ENCODE peak calls at places on chromosomes 16 and 17, in four cellular contexts. N, X, Y and U are unnamed samples. For H4K20me1, the result is how much of the 10 kb centered on the place peaks cover.

GRCh38 chr16:79601092-79601977 is 798 bp upstream of the MAF start:
- DNase-seq in N (peak), X (no peak), Y (peak), U (peak)

GRCh38 chr16:4402439-4403132 is 13.8 kb downstream of the CORO7 start:
- DNase-seq in N (peak), X (peak), Y (no peak), U (peak)

GRCh38 chr16:81457326-81458133 is 12.9 kb downstream of the CMIP start:
- DNase-seq in N (no peak), X (no peak), Y (no peak), U (peak)

GRCh38 chr17:71170070-71170469 is 950.8 kb upstream of the SOX9 start:
- DNase-seq in N (no peak), X (no peak), Y (no peak), U (no peak)

GRCh38 chr17:49454050-49454449 is 39.4 kb upstream of the PHB1 start:
- DNase-seq in N (peak), X (peak), Y (no peak), U (peak)

GRCh38 chr17:20275653-20276052 is 191.7 kb downstream of the LGALS9B start:
- DNase-seq in N (no peak), X (no peak), Y (no peak), U (no peak)

GRCh38 chr17:61383689-61384201 is 15.9 kb upstream of the TBX2 start:
- DNase-seq in N (no peak), X (no peak), Y (no peak), U (no peak)

GRCh38 chr17:42463976-42464400 is 5.3 kb downstream of the ATP6V0A1 start:
- DNase-seq in N (no peak), X (no peak), Y (no peak), U (no peak)

GRCh38 chr16:15440852-15441251 is 6.5 kb downstream of the BMERB1 start:
- DNase-seq in N (no peak), X (peak), Y (no peak), U (peak)

GRCh38 chr17:17784599-17785264 is 52.1 kb downstream of the SREBF1 start:
- DNase-seq in N (peak), X (peak), Y (no peak), U (peak)

GRCh38 chr16:2713985-2714774 is 5.8 kb downstream of the PRSS27 start:
- DNase-seq in N (no peak), X (no peak), Y (no peak), U (no peak)

GRCh38 chr16:12283596-12283995 is 307.1 kb downstream of the SNX29 start:
- DNase-seq in N (no peak), X (no peak), Y (no peak), U (no peak)

GRCh38 chr17:51203838-51204237 is 37.6 kb downstream of the NME2 start:
- DNase-seq in N (no peak), X (no peak), Y (no peak), U (no peak)

GRCh38 chr16:50781043-50781442 is 39.2 kb downstream of the CYLD start:
- DNase-seq in N (peak), X (peak), Y (no peak), U (peak)

GRCh38 chr16:86080131-86080875 is 181.3 kb downstream of the IRF8 start:
- DNase-seq in N (no peak), X (no peak), Y (no peak), U (no peak)

GRCh38 chr17:34171245-34171818 is 83.8 kb upstream of the CCL2 start:
- DNase-seq in N (peak), X (peak), Y (peak), U (peak)

GRCh38 chr17:80956321-80957190 is 35.1 kb upstream of the CHMP6 start:
- DNase-seq in N (peak), X (no peak), Y (no peak), U (no peak)

GRCh38 chr17:28726396-28726911 is 421 bp upstream of the TLCD1 start:
- DNase-seq in N (peak), X (peak), Y (peak), U (peak)

GRCh38 chr16:3094289-3095027 is 4.6 kb downstream of the ZSCAN10 start:
- DNase-seq in N (peak), X (peak), Y (peak), U (peak)

GRCh38 chr17:68290268-68290954 is 516 bp downstream of the SLC16A6 start:
- DNase-seq in N (peak), X (peak), Y (peak), U (peak)

GRCh38 chr16:31693733-31694132 is 166.0 kb downstream of the AHSP start:
- DNase-seq in N (no peak), X (no peak), Y (no peak), U (no peak)

GRCh38 chr17:45313419-45313771 is 3.4 kb downstream of the MAP3K14 start:
- DNase-seq in N (no peak), X (no peak), Y (peak), U (no peak)

GRCh38 chr16:88938933-88939813 is 37.8 kb downstream of the CBFA2T3 start:
- DNase-seq in N (no peak), X (no peak), Y (no peak), U (peak)

GRCh38 chr16:46583036-46583435 is 38.1 kb downstream of the SHCBP1 start:
- DNase-seq in N (no peak), X (no peak), Y (no peak), U (no peak)

GRCh38 chr16:75621170-75621477 is 2.0 kb downstream of the ADAT1 start:
- DNase-seq in N (peak), X (peak), Y (peak), U (peak)

GRCh38 chr17:29710891-29711418 is 88.2 kb upstream of the CORO6 start:
- DNase-seq in N (no peak), X (peak), Y (no peak), U (peak)

GRCh38 chr16:4415538-4416199 is 727 bp downstream of the CORO7 start:
- DNase-seq in N (peak), X (peak), Y (peak), U (peak)

GRCh38 chr16:31700530-31701388 is 172.8 kb upstream of the ZNF267 start:
- DNase-seq in N (peak), X (no peak), Y (peak), U (peak)

GRCh38 chr17:78128616-78129384 is at the start of gene TMC6:
- DNase-seq in N (peak), X (peak), Y (peak), U (no peak)

GRCh38 chr16:35207059-35207999 is 1747.9 kb downstream of the TP53TG3F start:
- DNase-seq in N (no peak), X (no peak), Y (peak), U (no peak)

GRCh38 chr16:86614699-86615098 is 36.4 kb downstream of the FOXL1 start:
- DNase-seq in N (no peak), X (no peak), Y (no peak), U (no peak)

GRCh38 chr17:5121186-5121841 is 5.5 kb downstream of the USP6 start:
- DNase-seq in N (no peak), X (no peak), Y (no peak), U (no peak)
- TF ChIP-seq EZH2phosphoT487 in N (no peak), X (no peak), Y (no peak), U (no peak)

DNA sequence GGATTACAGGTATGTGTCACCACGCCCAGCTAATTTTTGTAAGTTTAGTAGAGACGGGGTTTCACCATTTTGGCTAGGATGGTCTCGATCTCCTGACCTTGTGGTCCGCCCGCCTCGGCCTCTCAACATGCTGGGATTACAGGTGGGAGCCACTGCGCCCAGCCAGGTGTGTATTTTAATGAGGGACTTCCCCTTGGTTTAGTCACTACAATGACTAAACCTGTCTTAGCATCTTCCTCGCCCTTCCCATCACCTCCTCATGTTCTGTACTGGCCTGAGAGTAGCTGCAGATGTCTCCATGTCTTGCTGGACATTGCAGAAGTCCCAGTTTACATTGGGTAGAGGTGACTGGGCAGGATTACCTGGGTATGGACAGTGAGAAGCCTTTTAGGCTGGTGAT is 9.6 kb downstream of the SLC7A6 start:
- DNase-seq in N (no peak), X (no peak), Y (no peak), U (no peak)
- H4K20me1 ChIP-seq in N (under half), X (under half), Y (under half), U (under half)

GRCh38 chr16:27312580-27313421 is 973 bp upstream of the IL4R start:
- DNase-seq in N (no peak), X (no peak), Y (no peak), U (no peak)
- H3K27ac ChIP-seq in N (no peak), X (peak), Y (no peak), U (peak)

GRCh38 chr16:83978401-83978904 is 10.4 kb downstream of the NECAB2 start:
- DNase-seq in N (no peak), X (no peak), Y (no peak), U (no peak)
- TF ChIP-seq EZH2phosphoT487 in N (no peak), X (no peak), Y (no peak), U (no peak)

GRCh38 chr17:75459246-75459589 is 2.8 kb downstream of the TMEM94 start:
- DNase-seq in N (no peak), X (no peak), Y (no peak), U (no peak)

GRCh38 chr17:75459590-75460267 is 3.3 kb downstream of the TMEM94 start:
- DNase-seq in N (no peak), X (peak), Y (peak), U (no peak)

GRCh38 chr17:75457047-75457654 is 716 bp downstream of the TMEM94 start:
- DNase-seq in N (peak), X (peak), Y (no peak), U (peak)

GRCh38 chr17:75463612-75464011 is 7.2 kb downstream of the TMEM94 start:
- DNase-seq in N (no peak), X (no peak), Y (no peak), U (no peak)

DNA sequence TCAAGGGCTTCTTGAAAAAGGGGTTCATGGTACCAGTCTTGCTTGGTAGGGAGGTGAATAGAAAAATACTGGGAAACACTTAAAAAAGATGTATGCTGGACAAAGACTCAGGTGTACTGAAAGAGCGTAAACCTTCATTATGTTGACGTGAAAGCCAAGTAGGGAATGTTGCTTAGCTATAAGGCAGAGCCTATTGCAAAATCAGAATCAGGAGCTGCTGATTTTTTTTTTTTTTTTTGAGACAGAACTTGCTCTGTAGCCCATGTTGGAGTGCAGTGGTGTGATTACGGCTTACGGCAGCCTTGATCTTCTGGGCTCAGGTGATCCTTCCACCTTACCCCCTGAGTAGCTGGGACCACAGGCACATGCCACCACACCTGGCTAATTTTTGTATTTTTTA is 3.9 kb downstream of the TMEM94 start:
- DNase-seq in N (no peak), X (no peak), Y (no peak), U (no peak)
- H4K20me1 ChIP-seq in N (under half), X (under half), Y (under half), U (under half)

DNA sequence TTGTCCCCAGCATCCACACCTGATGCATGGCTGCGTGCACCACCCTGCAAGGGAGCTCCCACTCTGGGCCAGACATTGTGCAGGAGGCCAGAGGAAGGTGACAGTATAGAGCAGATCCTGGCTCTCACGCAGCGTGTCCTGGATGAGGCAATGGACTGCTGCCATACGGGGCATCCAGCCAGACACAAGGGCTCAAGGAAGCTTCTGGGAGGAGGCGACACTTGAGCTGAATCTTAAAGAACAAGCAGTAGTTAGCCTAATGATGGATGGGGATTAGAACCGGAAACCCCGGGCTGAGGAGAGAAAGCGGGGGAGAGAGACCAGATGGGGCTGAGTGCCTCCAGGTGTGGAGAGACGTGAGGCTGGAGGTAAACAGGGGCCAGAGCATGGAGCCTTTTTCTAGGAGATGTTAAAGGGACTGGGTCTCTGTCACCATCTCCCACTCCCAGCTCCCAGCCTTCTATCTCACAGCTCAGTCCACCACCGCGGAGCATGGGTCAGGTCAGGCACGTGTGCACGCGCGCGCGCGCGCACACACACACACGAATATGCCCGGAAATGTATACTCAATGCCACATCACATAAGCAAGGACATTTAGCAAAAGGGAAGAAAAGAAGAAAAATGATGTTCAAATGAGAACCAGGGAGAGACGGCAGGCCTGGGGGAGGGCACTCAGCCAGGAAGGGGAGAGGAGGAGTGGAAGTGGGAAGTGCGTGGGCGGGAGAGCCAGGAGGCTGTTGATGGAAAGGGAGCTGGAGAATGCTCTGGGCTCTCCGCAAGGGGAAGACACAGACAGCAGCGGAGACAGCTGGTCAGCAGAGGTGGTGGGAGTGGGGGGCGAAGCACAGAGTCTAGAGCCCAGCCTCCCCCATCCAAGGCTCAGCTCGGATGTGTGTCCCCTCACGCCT is 46.2 kb downstream of the CCDC42 start:
- DNase-seq in N (no peak), X (no peak), Y (no peak), U (peak)
- H3K27ac ChIP-seq in N (no peak), X (no peak), Y (no peak), U (no peak)

GRCh38 chr17:16474012-16474725 is 17.8 kb downstream of the LRRC75A start:
- DNase-seq in N (no peak), X (no peak), Y (no peak), U (no peak)
- TF ChIP-seq EZH2phosphoT487 in N (no peak), X (no peak), Y (no peak), U (no peak)